ENCODE peak calls at places on chromosomes 1 and 21, in ten cellular contexts. P is BJ, D is lung, C is upper lobe of right lung, G is body of pancreas, B is HL-60, V is hepatocyte, L is MM.1S, I is NB4, T is endothelial cell of umbilical vein. R is an unnamed sample.

GRCh38 chr1:148388260-148389026 is 94.7 kb downstream of the PPIAL4G start:
- DNase-seq in P (peak; percentile 39), D (peak; percentile 93), C (peak; percentile 93), G (peak; percentile 90), B (peak; percentile 71), V (peak; percentile 90), L (peak; percentile 89), I (peak; percentile 94), T (peak; percentile 33), R (peak; percentile 93)

GRCh38 chr1:201686709-201687455 is 142.1 kb upstream of the IPO9 start:
- DNase-seq in P (no peak), D (no peak), C (no peak), G (no peak), B (peak; percentile 13), V (peak; percentile 64), L (peak; percentile 89), I (peak; percentile 46), T (no peak), R (peak; percentile 69)

GRCh38 chr1:198934901-198935301 is 296.1 kb downstream of the PTPRC start:
- DNase-seq in P (no peak), D (no peak), C (no peak), G (no peak), B (no peak), V (no peak), L (no peak), I (peak; percentile 77), T (peak; percentile 84), R (peak; percentile 55)

GRCh38 chr1:119739150-119739549 is 27.4 kb downstream of the PHGDH start:
- DNase-seq in P (no peak), D (no peak), C (no peak), G (no peak), B (no peak), V (no peak), L (no peak), I (no peak), T (no peak), R (no peak)

GRCh38 chr21:29326914-29327554 is 28.3 kb downstream of the BACH1 start:
- DNase-seq in P (no peak), D (no peak), C (no peak), G (no peak), B (no peak), V (no peak), L (no peak), I (no peak), T (no peak), R (no peak)

GRCh38 chr1:58881471-58881994 is 97.7 kb upstream of the JUN start:
- DNase-seq in P (peak; percentile 17), D (no peak), C (no peak), G (peak; percentile 65), B (no peak), V (peak; percentile 86), L (no peak), I (peak; percentile 79), T (peak; percentile 69), R (peak; percentile 65)

GRCh38 chr1:107669996-107670395 is 295.0 kb downstream of the VAV3 start:
- DNase-seq in P (no peak), D (peak; percentile 63), C (no peak), G (peak; percentile 45), B (no peak), V (no peak), L (no peak), I (no peak), T (peak; percentile 40), R (peak; percentile 81)

GRCh38 chr21:40254540-40255455 is 387.6 kb downstream of the PCP4 start:
- DNase-seq in P (peak; percentile 1), D (no peak), C (no peak), G (no peak), B (no peak), V (peak; percentile 25), L (no peak), I (no peak), T (no peak), R (peak; percentile 94)

GRCh38 chr1:34929853-34930701 is 627 bp upstream of the DLGAP3 start:
- DNase-seq in P (no peak), D (no peak), C (no peak), G (no peak), B (no peak), V (no peak), L (no peak), I (no peak), T (no peak), R (no peak)

GRCh38 chr1:112625696-112626095 is 6.1 kb downstream of the CAPZA1 start:
- DNase-seq in P (no peak), D (no peak), C (no peak), G (no peak), B (no peak), V (peak; percentile 13), L (no peak), I (peak; percentile 24), T (no peak), R (no peak)

GRCh38 chr21:45256912-45257672 is 30.6 kb downstream of the POFUT2 start:
- DNase-seq in P (no peak), D (no peak), C (no peak), G (no peak), B (no peak), V (no peak), L (no peak), I (peak; percentile 74), T (peak; percentile 61), R (no peak)

GRCh38 chr1:41361028-41361494 is at the start of gene FOXO6:
- DNase-seq in P (peak; percentile 71), D (peak; percentile 98), C (peak; percentile 99), G (peak; percentile 99), B (peak; percentile 89), V (peak; percentile 99), L (peak; percentile 98), I (peak; percentile 94), T (peak; percentile 96), R (peak; percentile 98)
- TF ChIP-seq CTCF in P (no peak), D (peak; percentile 10), C (peak; percentile 47), G (peak; percentile 95), B (no peak), V (peak; percentile 61), L (peak; percentile 36), I (peak; percentile 33), T (peak; percentile 59), R (no peak)

GRCh38 chr1:219669042-219669441 is 56.1 kb upstream of the ZC3H11B start:
- DNase-seq in P (no peak), D (no peak), C (no peak), G (no peak), B (no peak), V (no peak), L (no peak), I (no peak), T (no peak), R (no peak)
- H3K4me3 ChIP-seq in P (no peak overlapping the region), D (no peak overlapping the region), C (no peak overlapping the region), G (no peak overlapping the region), B (no peak overlapping the region), V (no peak overlapping the region), L (no peak overlapping the region), I (no peak overlapping the region), T (no peak overlapping the region), R (no peak overlapping the region)

GRCh38 chr1:95002167-95002566 is 70.6 kb downstream of the ALG14 start:
- DNase-seq in P (no peak), D (no peak), C (no peak), G (no peak), B (no peak), V (no peak), L (no peak), I (no peak), T (no peak), R (no peak)

GRCh38 chr1:95002657-95003432 is 69.9 kb downstream of the ALG14 start:
- DNase-seq in P (no peak), D (no peak), C (no peak), G (no peak), B (no peak), V (peak; percentile 49), L (no peak), I (no peak), T (peak; percentile 51), R (no peak)

GRCh38 chr1:95005584-95005983 is 67.2 kb downstream of the ALG14 start:
- DNase-seq in P (no peak), D (no peak), C (no peak), G (no peak), B (no peak), V (no peak), L (no peak), I (no peak), T (no peak), R (no peak)

GRCh38 chr1:95003433-95003738 is 69.4 kb downstream of the ALG14 start:
- DNase-seq in P (no peak), D (no peak), C (no peak), G (no peak), B (no peak), V (no peak), L (no peak), I (no peak), T (peak; percentile 45), R (no peak)

GRCh38 chr1:95004013-95004412 is 68.7 kb downstream of the ALG14 start:
- DNase-seq in P (no peak), D (no peak), C (no peak), G (no peak), B (no peak), V (no peak), L (no peak), I (no peak), T (no peak), R (no peak)
- TF ChIP-seq CTCF in P (no peak), D (no peak), C (no peak), G (no peak), B (no peak), V (no peak), L (no peak), I (no peak), T (no peak), R (no peak)

GRCh38 chr1:10106756-10107479 is 74.2 kb downstream of the UBE4B start:
- DNase-seq in P (no peak), D (no peak), C (no peak), G (no peak), B (no peak), V (no peak), L (no peak), I (no peak), T (no peak), R (peak; percentile 58)

GRCh38 chr1:10107985-10108663 is 75.4 kb downstream of the UBE4B start:
- DNase-seq in P (peak; percentile 53), D (no peak), C (no peak), G (no peak), B (no peak), V (peak; percentile 13), L (no peak), I (no peak), T (peak; percentile 83), R (peak; percentile 72)

GRCh38 chr1:10108948-10109347 is 76.2 kb downstream of the UBE4B start:
- DNase-seq in P (no peak), D (no peak), C (no peak), G (no peak), B (no peak), V (no peak), L (no peak), I (no peak), T (no peak), R (no peak)

GRCh38 chr1:10106241-10106640 is 73.5 kb downstream of the UBE4B start:
- DNase-seq in P (no peak), D (no peak), C (no peak), G (no peak), B (no peak), V (no peak), L (no peak), I (no peak), T (no peak), R (no peak)

DNA sequence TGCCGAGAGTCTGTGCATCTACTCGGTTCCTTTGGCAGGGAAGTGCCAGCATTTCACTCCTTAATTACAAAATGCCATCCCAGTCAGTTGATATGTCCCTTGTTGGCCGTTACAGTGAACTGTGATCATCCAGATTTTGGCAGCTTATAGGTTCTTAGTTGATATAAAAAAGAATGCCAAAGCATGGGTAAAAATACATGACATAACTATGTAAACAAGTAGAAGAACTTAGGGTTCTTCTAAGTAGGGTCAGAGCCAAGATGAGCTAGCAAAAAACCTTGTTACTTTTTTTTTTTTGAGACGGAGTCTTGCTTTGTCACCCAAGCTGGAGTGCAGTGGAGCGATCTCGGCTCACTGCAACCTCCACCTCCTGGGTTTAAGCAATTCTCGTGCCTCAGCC is 76.6 kb downstream of the UBE4B start:
- DNase-seq in P (no peak), D (no peak), C (no peak), G (no peak), B (no peak), V (no peak), L (no peak), I (no peak), T (no peak), R (no peak)
- H3K4me3 ChIP-seq in P (no peak overlapping the region), D (no peak overlapping the region), C (no peak overlapping the region), G (no peak overlapping the region), B (no peak overlapping the region), V (no peak overlapping the region), L (no peak overlapping the region), I (no peak overlapping the region), T (no peak overlapping the region), R (no peak overlapping the region)